ENCODE peak calls at places on chromosomes 7 and 10, in five cellular contexts. One of them, this sample, is unnamed.

GRCh38 chr10:89904755-89905154 is 203.4 kb downstream of the KIF20B start:
- DNase-seq in GM12878: no peak
- DNase-seq in fibroblast of lung: peak
- DNase-seq in hepatocyte: no peak
- DNase-seq in neuronal stem cell: no peak
- DNase-seq in this sample: peak

GRCh38 chr10:61612009-61612408 is 50.7 kb upstream of the CABCOCO1 start:
- DNase-seq in fibroblast of lung: no peak
- DNase-seq in neuronal stem cell: no peak
- DNase-seq in GM12878: no peak
- DNase-seq in hepatocyte: no peak
- DNase-seq in this sample: no peak

GRCh38 chr10:101772017-101772894 is 3.7 kb downstream of the FGF8 start:
- DNase-seq in fibroblast of lung: no peak
- DNase-seq in GM12878: no peak
- DNase-seq in hepatocyte: no peak
- DNase-seq in neuronal stem cell: no peak
- DNase-seq in this sample: no peak

GRCh38 chr10:4215963-4216575 is 431.1 kb upstream of the KLF6 start:
- DNase-seq in hepatocyte: no peak
- DNase-seq in neuronal stem cell: no peak
- DNase-seq in fibroblast of lung: no peak
- DNase-seq in GM12878: no peak
- DNase-seq in this sample: no peak

GRCh38 chr10:22222236-22223190 is 4.7 kb upstream of the EBLN1 start:
- DNase-seq in neuronal stem cell: no peak
- DNase-seq in fibroblast of lung: no peak
- DNase-seq in hepatocyte: no peak
- DNase-seq in GM12878: no peak
- DNase-seq in this sample: no peak

GRCh38 chr7:48161407-48162125 is 9.7 kb upstream of the ABCA13 start:
- DNase-seq in neuronal stem cell: no peak
- DNase-seq in GM12878: no peak
- DNase-seq in hepatocyte: no peak
- DNase-seq in fibroblast of lung: peak
- DNase-seq in this sample: no peak

GRCh38 chr10:56318816-56319215 is 42.2 kb downstream of the ZWINT start:
- DNase-seq in neuronal stem cell: no peak
- DNase-seq in GM12878: no peak
- DNase-seq in hepatocyte: no peak
- DNase-seq in fibroblast of lung: no peak
- DNase-seq in this sample: peak

GRCh38 chr7:122885583-122886356 is 490 bp downstream of the CADPS2 start:
- DNase-seq in fibroblast of lung: peak
- DNase-seq in neuronal stem cell: peak
- DNase-seq in hepatocyte: peak
- DNase-seq in GM12878: no peak
- DNase-seq in this sample: peak

GRCh38 chr7:98286701-98287485 is 5.4 kb downstream of the BRI3 start:
- DNase-seq in hepatocyte: peak
- DNase-seq in GM12878: no peak
- DNase-seq in fibroblast of lung: no peak
- DNase-seq in neuronal stem cell: no peak
- DNase-seq in this sample: no peak

GRCh38 chr7:18541189-18541870 is 45.8 kb downstream of the HDAC9 start:
- DNase-seq in neuronal stem cell: no peak
- DNase-seq in GM12878: no peak
- DNase-seq in fibroblast of lung: peak
- DNase-seq in hepatocyte: no peak
- DNase-seq in this sample: no peak

GRCh38 chr10:76939862-76940495 is 697.6 kb downstream of the KCNMA1 start:
- DNase-seq in hepatocyte: no peak
- DNase-seq in fibroblast of lung: no peak
- DNase-seq in neuronal stem cell: no peak
- DNase-seq in GM12878: no peak
- DNase-seq in this sample: no peak

GRCh38 chr10:125783408-125783807 is 7.8 kb upstream of the MMP21 start:
- DNase-seq in hepatocyte: no peak
- DNase-seq in GM12878: no peak
- DNase-seq in fibroblast of lung: no peak
- DNase-seq in neuronal stem cell: no peak
- DNase-seq in this sample: no peak

GRCh38 chr7:70533614-70534013 is 598.3 kb upstream of the GALNT17 start:
- DNase-seq in hepatocyte: no peak
- DNase-seq in neuronal stem cell: no peak
- DNase-seq in GM12878: no peak
- DNase-seq in fibroblast of lung: no peak
- DNase-seq in this sample: no peak

GRCh38 chr7:77627307-77627671 is 69.0 kb upstream of the RSBN1L start:
- DNase-seq in neuronal stem cell: no peak
- DNase-seq in hepatocyte: no peak
- DNase-seq in fibroblast of lung: peak
- DNase-seq in GM12878: no peak
- DNase-seq in this sample: no peak

GRCh38 chr10:102674566-102674965 is 30.3 kb downstream of the TRIM8 start:
- DNase-seq in fibroblast of lung: no peak
- DNase-seq in hepatocyte: no peak
- DNase-seq in neuronal stem cell: peak
- DNase-seq in GM12878: no peak
- DNase-seq in this sample: no peak

GRCh38 chr7:92973293-92973731 is 136.9 kb upstream of the CDK6 start:
- DNase-seq in GM12878: no peak
- DNase-seq in hepatocyte: no peak
- DNase-seq in neuronal stem cell: no peak
- DNase-seq in fibroblast of lung: peak
- DNase-seq in this sample: no peak

GRCh38 chr10:60206735-60207134 is 182.9 kb downstream of the ANK3 start:
- DNase-seq in neuronal stem cell: no peak
- DNase-seq in fibroblast of lung: peak
- DNase-seq in hepatocyte: peak
- DNase-seq in GM12878: no peak
- DNase-seq in this sample: peak

GRCh38 chr10:114261116-114261515 is 22.1 kb downstream of the VWA2 start:
- DNase-seq in hepatocyte: no peak
- DNase-seq in GM12878: no peak
- DNase-seq in fibroblast of lung: peak
- DNase-seq in neuronal stem cell: no peak
- DNase-seq in this sample: no peak

GRCh38 chr10:12350925-12351324 is 1.6 kb downstream of the CAMK1D start:
- DNase-seq in fibroblast of lung: no peak
- DNase-seq in neuronal stem cell: no peak
- DNase-seq in hepatocyte: no peak
- DNase-seq in GM12878: no peak
- DNase-seq in this sample: no peak

GRCh38 chr10:79244068-79244442 is 103.2 kb upstream of the PPIF start:
- DNase-seq in neuronal stem cell: no peak
- DNase-seq in hepatocyte: no peak
- DNase-seq in fibroblast of lung: no peak
- DNase-seq in GM12878: no peak
- DNase-seq in this sample: no peak
- H2AFZ ChIP-seq in neuronal stem cell: peak
- H2AFZ ChIP-seq in hepatocyte: no peak
- H2AFZ ChIP-seq in fibroblast of lung: no peak
- H2AFZ ChIP-seq in GM12878: no peak
- H2AFZ ChIP-seq in this sample: no peak

GRCh38 chr10:68542046-68542445 is 14.7 kb upstream of the SLC25A16 start:
- DNase-seq in fibroblast of lung: peak
- DNase-seq in neuronal stem cell: no peak
- DNase-seq in GM12878: no peak
- DNase-seq in hepatocyte: no peak
- DNase-seq in this sample: peak
- H2AFZ ChIP-seq in fibroblast of lung: no peak
- H2AFZ ChIP-seq in neuronal stem cell: no peak
- H2AFZ ChIP-seq in GM12878: no peak
- H2AFZ ChIP-seq in hepatocyte: no peak
- H2AFZ ChIP-seq in this sample: no peak

DNA sequence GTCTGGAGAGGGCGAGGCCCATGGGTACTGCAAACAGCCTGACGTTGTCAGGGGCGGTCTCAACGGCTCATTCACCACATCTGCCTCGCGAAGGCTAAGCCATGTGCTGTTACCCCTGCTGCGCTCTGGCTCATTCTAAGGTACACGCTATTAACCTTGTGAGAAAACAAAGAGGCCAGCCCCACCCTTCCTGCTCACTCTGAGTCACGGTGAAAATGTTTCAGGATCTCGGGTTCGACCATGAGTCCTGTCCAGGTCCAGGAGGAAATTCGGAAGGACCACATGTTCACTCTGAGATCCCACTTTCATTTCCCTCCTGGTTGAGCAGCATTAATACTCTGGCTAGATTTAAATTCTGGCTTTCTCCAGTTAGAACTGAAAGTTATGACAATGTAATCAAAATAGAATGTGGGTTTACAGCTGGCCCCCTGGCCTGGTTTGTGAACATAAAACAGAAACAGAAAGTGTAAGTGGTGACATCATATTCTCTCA is 55.2 kb downstream of the EGFR start:
- DNase-seq in GM12878: peak
- DNase-seq in fibroblast of lung: peak
- DNase-seq in neuronal stem cell: no peak
- DNase-seq in hepatocyte: peak
- DNase-seq in this sample: peak
- H2AFZ ChIP-seq in GM12878: peak
- H2AFZ ChIP-seq in fibroblast of lung: no peak
- H2AFZ ChIP-seq in neuronal stem cell: no peak
- H2AFZ ChIP-seq in hepatocyte: no peak
- H2AFZ ChIP-seq in this sample: peak

GRCh38 chr7:130912086-130912909 is 178.3 kb upstream of the KLF14 start:
- DNase-seq in fibroblast of lung: peak
- DNase-seq in GM12878: no peak
- DNase-seq in neuronal stem cell: no peak
- DNase-seq in hepatocyte: no peak
- DNase-seq in this sample: peak

GRCh38 chr7:130917669-130918128 is 183.7 kb upstream of the KLF14 start:
- DNase-seq in hepatocyte: no peak
- DNase-seq in neuronal stem cell: no peak
- DNase-seq in fibroblast of lung: peak
- DNase-seq in GM12878: no peak
- DNase-seq in this sample: peak

GRCh38 chr7:130912910-130913720 is 179.1 kb upstream of the KLF14 start:
- DNase-seq in GM12878: peak
- DNase-seq in neuronal stem cell: no peak
- DNase-seq in hepatocyte: peak
- DNase-seq in fibroblast of lung: peak
- DNase-seq in this sample: peak

GRCh38 chr7:130913721-130914588 is 179.9 kb upstream of the KLF14 start:
- DNase-seq in neuronal stem cell: no peak
- DNase-seq in GM12878: no peak
- DNase-seq in hepatocyte: no peak
- DNase-seq in fibroblast of lung: no peak
- DNase-seq in this sample: no peak

GRCh38 chr7:130914589-130915294 is 180.7 kb upstream of the KLF14 start:
- DNase-seq in hepatocyte: no peak
- DNase-seq in neuronal stem cell: no peak
- DNase-seq in GM12878: no peak
- DNase-seq in fibroblast of lung: no peak
- DNase-seq in this sample: no peak
- H2AFZ ChIP-seq in hepatocyte: no peak
- H2AFZ ChIP-seq in neuronal stem cell: no peak
- H2AFZ ChIP-seq in GM12878: no peak
- H2AFZ ChIP-seq in fibroblast of lung: no peak
- H2AFZ ChIP-seq in this sample: no peak

DNA sequence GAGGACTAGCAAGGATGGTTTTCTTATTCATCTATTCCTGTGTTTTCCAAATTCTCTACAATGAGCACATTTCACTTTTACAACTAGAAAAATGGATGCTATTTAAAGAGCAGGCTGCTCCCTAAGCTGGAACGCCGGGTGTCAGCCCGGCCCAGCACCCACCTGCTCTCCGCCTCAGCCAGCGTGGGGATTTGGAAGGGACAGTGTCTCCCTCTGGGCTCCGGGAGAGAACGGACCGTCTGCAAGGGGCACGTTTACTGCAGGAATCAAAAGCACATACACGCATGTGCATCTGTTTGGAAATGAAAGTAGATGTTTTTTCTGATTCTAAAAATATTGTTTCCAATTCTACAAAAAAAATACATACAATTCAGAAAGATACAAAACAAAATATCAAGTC is 2.3 kb upstream of the JAKMIP3 start:
- DNase-seq in hepatocyte: no peak
- DNase-seq in fibroblast of lung: no peak
- DNase-seq in neuronal stem cell: no peak
- DNase-seq in GM12878: no peak
- DNase-seq in this sample: no peak
- H2AFZ ChIP-seq in hepatocyte: no peak
- H2AFZ ChIP-seq in fibroblast of lung: no peak
- H2AFZ ChIP-seq in neuronal stem cell: no peak
- H2AFZ ChIP-seq in GM12878: no peak
- H2AFZ ChIP-seq in this sample: no peak

GRCh38 chr7:40211291-40212003 is 76.6 kb downstream of the SUGCT start:
- DNase-seq in fibroblast of lung: peak
- DNase-seq in neuronal stem cell: no peak
- DNase-seq in GM12878: no peak
- DNase-seq in hepatocyte: no peak
- DNase-seq in this sample: no peak
- H2AFZ ChIP-seq in fibroblast of lung: no peak
- H2AFZ ChIP-seq in neuronal stem cell: no peak
- H2AFZ ChIP-seq in GM12878: no peak
- H2AFZ ChIP-seq in hepatocyte: no peak
- H2AFZ ChIP-seq in this sample: no peak

DNA sequence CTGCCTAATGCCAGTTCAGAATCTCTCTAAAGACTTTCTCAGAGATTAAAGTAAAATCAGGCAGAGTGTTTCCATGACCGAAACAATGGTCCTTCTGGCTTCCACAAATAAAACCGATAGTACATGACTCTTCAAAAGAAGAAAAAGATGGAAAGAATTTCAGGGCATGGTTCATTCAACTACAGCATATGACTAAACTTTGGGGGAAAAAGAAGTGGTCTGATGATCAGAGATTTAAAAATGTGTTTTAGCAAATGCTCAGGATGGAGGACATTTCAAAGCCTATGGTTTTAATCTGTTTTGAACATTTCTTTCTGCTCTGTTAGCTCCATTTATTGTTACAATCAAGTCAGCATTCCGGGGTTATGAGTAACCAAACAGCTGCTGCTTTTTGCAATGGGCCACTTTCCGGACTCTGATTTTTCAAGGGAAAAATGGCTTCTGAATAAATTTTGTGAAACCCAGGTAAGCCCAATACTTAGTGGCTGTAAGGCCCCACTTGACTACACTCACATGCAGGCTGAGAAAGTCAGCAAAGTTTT is 142.4 kb downstream of the CUBN start:
- DNase-seq in hepatocyte: no peak
- DNase-seq in neuronal stem cell: no peak
- DNase-seq in GM12878: no peak
- DNase-seq in fibroblast of lung: peak
- DNase-seq in this sample: peak
- H2AFZ ChIP-seq in hepatocyte: peak
- H2AFZ ChIP-seq in neuronal stem cell: peak
- H2AFZ ChIP-seq in GM12878: no peak
- H2AFZ ChIP-seq in fibroblast of lung: no peak
- H2AFZ ChIP-seq in this sample: peak

This sample was measured in PC-3.